ENCODE peak calls at places on chromosomes 12 and 14, in five cellular contexts. Q is prostate gland, P is mesenchymal stem cell, A is GM12864, Z is HepG2. L is an unnamed sample.

GRCh38 chr14:60622920-60623263 is 26.4 kb downstream of the SIX1 start:
- DNase-seq in Q (no peak), P (peak), A (no peak), Z (no peak), L (no peak)

GRCh38 chr12:53277981-53278380 is 9.9 kb downstream of the ESPL1 start:
- DNase-seq in Q (no peak), P (no peak), A (no peak), Z (no peak), L (no peak)

GRCh38 chr14:26410189-26410685 is 187.6 kb downstream of the NOVA1 start:
- DNase-seq in Q (no peak), P (peak), A (no peak), Z (no peak), L (no peak)

GRCh38 chr12:124831590-124831989 is 32.1 kb downstream of the SCARB1 start:
- DNase-seq in Q (no peak), P (no peak), A (no peak), Z (no peak), L (no peak)

GRCh38 chr14:49367696-49368095 is 218.5 kb downstream of the RPS29 start:
- DNase-seq in Q (no peak), P (no peak), A (no peak), Z (no peak), L (no peak)

GRCh38 chr12:92927436-92928116 is 1.5 kb downstream of the EEA1 start:
- DNase-seq in Q (no peak), P (peak), A (no peak), Z (peak), L (peak)

GRCh38 chr12:51868821-51869489 is 18.9 kb upstream of the ANKRD33 start:
- DNase-seq in Q (no peak), P (peak), A (no peak), Z (no peak), L (no peak)

GRCh38 chr12:64171715-64172114 is 50.4 kb downstream of the KICS2 start:
- DNase-seq in Q (no peak), P (peak), A (no peak), Z (peak), L (no peak)

GRCh38 chr14:20548414-20549158 is 12.3 kb downstream of the RNASE9 start:
- DNase-seq in Q (no peak), P (no peak), A (no peak), Z (no peak), L (no peak)

GRCh38 chr14:69354383-69355154 is 43.5 kb downstream of the ERH start:
- DNase-seq in Q (peak), P (peak), A (peak), Z (peak), L (peak)

GRCh38 chr12:92593734-92594402 is 108.9 kb upstream of the PLEKHG7 start:
- DNase-seq in Q (peak), P (peak), A (peak), Z (peak), L (peak)

GRCh38 chr12:132118876-132119275 is 25.2 kb downstream of the DDX51 start:
- DNase-seq in Q (no peak), P (no peak), A (no peak), Z (no peak), L (no peak)

GRCh38 chr12:47977046-47977771 is 13.8 kb downstream of the TMEM106C start:
- DNase-seq in Q (no peak), P (no peak), A (no peak), Z (no peak), L (no peak)

GRCh38 chr12:110733089-110733715 is 9.5 kb downstream of the PPP1CC start:
- DNase-seq in Q (no peak), P (no peak), A (no peak), Z (no peak), L (no peak)

GRCh38 chr14:77861201-77861600 is 61.3 kb downstream of the ADCK1 start:
- DNase-seq in Q (no peak), P (no peak), A (no peak), Z (no peak), L (no peak)

GRCh38 chr12:117774986-117775775 is 193.6 kb downstream of the KSR2 start:
- DNase-seq in Q (no peak), P (peak), A (no peak), Z (no peak), L (no peak)

GRCh38 chr12:48629541-48629940 is 52.5 kb downstream of the KANSL2 start:
- DNase-seq in Q (no peak), P (no peak), A (no peak), Z (no peak), L (no peak)

GRCh38 chr12:132873724-132874123 is 13.7 kb downstream of the CHFR start:
- DNase-seq in Q (no peak), P (no peak), A (no peak), Z (no peak), L (no peak)

GRCh38 chr14:63891148-63891964 is 38.6 kb downstream of the SYNE2 start:
- DNase-seq in Q (no peak), P (peak), A (no peak), Z (no peak), L (no peak)

GRCh38 chr12:49346659-49347306 is at the start of gene DNAJC22:
- DNase-seq in Q (no peak), P (no peak), A (no peak), Z (no peak), L (peak)

GRCh38 chr12:12600659-12601058 is 11.0 kb upstream of the CREBL2 start:
- DNase-seq in Q (no peak), P (no peak), A (no peak), Z (peak), L (no peak)

GRCh38 chr12:94832780-94833760 is 170.4 kb downstream of the NDUFA12 start:
- DNase-seq in Q (no peak), P (peak), A (no peak), Z (no peak), L (no peak)

GRCh38 chr12:50314629-50315312 is 31.5 kb upstream of the LIMA1 start:
- DNase-seq in Q (no peak), P (peak), A (no peak), Z (peak), L (peak)

GRCh38 chr12:49548822-49549648 is 10.2 kb downstream of the KCNH3 start:
- DNase-seq in Q (peak), P (peak), A (no peak), Z (no peak), L (no peak)

GRCh38 chr12:48883305-48884171 is 17.9 kb upstream of the RND1 start:
- DNase-seq in Q (no peak), P (peak), A (no peak), Z (peak), L (no peak)

GRCh38 chr12:15751741-15752140 is 37.4 kb downstream of the EPS8 start:
- DNase-seq in Q (no peak), P (no peak), A (no peak), Z (no peak), L (no peak)

GRCh38 chr14:24079521-24080141 is 8.3 kb downstream of the CPNE6 start:
- DNase-seq in Q (no peak), P (no peak), A (no peak), Z (no peak), L (no peak)

GRCh38 chr14:36996133-36996856 is 176.1 kb downstream of the SLC25A21 start:
- DNase-seq in Q (no peak), P (peak), A (no peak), Z (no peak), L (no peak)

GRCh38 chr12:109912790-109913189 is 12.7 kb downstream of the TCHP start:
- DNase-seq in Q (no peak), P (no peak), A (no peak), Z (no peak), L (no peak)

GRCh38 chr14:52948836-52949235 is 2.0 kb downstream of the FERMT2 start:
- DNase-seq in Q (no peak), P (no peak), A (no peak), Z (no peak), L (no peak)
- H3K4me3 ChIP-seq in Q (peak), P (no peak), A (no peak), Z (peak), L (no peak)

DNA sequence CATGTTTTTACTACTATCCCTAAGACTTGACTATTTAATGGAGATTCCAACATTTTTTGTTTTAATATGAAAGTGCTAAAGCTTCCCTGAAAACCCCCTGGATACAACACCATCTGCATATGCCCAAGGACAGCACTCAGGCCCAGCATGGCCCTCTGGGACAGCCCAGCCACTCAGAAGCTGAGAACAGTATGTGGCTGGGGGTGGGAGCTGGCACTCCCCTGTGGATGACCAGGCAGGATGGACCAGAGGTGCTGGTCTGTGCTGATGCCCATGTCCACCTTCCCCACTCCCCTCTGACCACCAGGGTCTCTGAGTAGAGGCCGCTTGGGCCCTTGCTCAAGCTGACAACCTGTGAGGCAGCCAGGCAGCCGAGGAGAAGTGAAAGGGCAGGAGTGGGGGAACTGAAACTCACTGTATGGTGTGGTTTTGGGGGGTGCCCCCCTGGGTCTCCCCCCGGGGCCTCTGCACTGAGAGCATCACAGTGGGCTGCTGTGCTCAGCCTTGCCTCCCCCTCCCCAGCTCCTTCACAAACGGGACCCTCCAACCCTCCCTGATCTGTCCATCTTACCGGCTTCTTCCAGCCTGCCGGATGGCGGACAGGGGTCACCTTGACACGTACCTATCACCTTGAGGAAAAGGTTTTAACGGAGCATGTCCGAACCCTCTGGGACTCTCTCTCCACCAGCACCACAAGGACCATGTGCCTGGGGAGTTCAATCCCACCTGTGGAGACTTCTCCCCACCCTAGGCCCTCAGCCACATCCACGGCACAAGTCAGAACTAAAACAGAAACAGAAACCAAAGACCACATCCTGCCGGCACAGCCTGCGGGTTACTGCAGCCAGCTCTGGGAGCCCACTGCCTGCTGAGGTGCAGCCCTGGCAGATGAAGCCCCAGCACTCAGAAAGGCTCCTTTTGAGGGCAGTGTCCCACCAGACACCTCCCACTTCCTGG is at the start of gene TMEM229B:
- DNase-seq in Q (no peak), P (peak), A (peak), Z (no peak), L (peak)
- H3K4me3 ChIP-seq in Q (no peak), P (no peak), A (peak), Z (peak), L (peak)

GRCh38 chr12:54544743-54545142 is 4.7 kb upstream of the PDE1B start:
- DNase-seq in Q (no peak), P (no peak), A (no peak), Z (no peak), L (no peak)

GRCh38 chr12:54555670-54556257 is 6.4 kb downstream of the PDE1B start:
- DNase-seq in Q (no peak), P (no peak), A (no peak), Z (no peak), L (no peak)

GRCh38 chr12:54546511-54546910 is 2.9 kb upstream of the PDE1B start:
- DNase-seq in Q (no peak), P (no peak), A (no peak), Z (no peak), L (no peak)

GRCh38 chr12:54549774-54550451 is 512 bp downstream of the PDE1B start:
- DNase-seq in Q (no peak), P (no peak), A (peak), Z (no peak), L (no peak)
- H3K4me3 ChIP-seq in Q (peak), P (peak), A (no peak), Z (no peak), L (no peak)

DNA sequence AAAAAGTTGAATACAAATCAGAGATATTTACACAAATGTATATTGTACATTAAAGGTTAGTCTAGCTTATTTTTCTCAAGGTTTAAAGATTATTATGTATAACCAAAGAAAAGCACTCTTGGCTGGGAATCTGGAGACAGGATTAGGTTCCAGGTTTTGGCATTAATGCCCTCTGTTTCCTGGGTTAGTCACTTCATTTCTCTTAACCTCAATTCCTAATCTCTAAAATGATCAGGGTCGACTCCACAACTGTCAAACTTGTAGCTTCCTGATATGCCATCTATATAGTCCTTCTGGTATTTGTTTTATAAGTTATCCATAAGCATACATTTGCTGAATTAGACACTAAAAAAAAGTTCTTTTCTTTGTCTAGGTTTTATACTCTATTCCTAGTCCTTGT is 2.6 kb downstream of the ITPR2 start:
- DNase-seq in Q (no peak), P (no peak), A (no peak), Z (no peak), L (no peak)
- H3K4me3 ChIP-seq in Q (no peak), P (no peak), A (no peak), Z (peak), L (peak)

DNA sequence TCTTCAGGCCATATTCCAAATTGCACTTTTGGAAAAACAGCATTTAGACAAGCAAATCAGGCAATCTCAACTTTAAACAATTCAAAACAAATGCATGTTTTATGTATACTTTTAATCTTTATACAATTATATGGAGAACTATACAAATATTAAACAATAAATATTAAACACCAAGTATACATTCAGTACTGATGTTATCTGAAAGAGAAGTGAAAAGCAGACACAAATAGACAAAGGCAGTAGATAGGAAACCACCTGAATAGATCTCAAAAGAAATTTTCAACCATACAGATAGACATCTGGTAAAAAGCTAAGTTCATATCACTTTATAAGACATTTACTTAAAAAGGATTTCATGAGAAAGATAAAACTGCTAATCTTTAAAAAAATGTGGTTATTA is 65.2 kb downstream of the ZC3H14 start:
- DNase-seq in Q (no peak), P (no peak), A (no peak), Z (no peak), L (no peak)
- H3K4me3 ChIP-seq in Q (no peak), P (no peak), A (no peak), Z (no peak), L (no peak)

GRCh38 chr14:79278286-79278797 is 933.0 kb downstream of the DIO2 start:
- DNase-seq in Q (no peak), P (no peak), A (no peak), Z (no peak), L (no peak)

GRCh38 chr14:79279645-79280399 is 931.5 kb downstream of the DIO2 start:
- DNase-seq in Q (peak), P (peak), A (no peak), Z (no peak), L (no peak)

GRCh38 chr14:79278798-79279644 is 932.3 kb downstream of the DIO2 start:
- DNase-seq in Q (peak), P (peak), A (no peak), Z (peak), L (peak)

GRCh38 chr14:79281244-79282199 is 929.8 kb downstream of the DIO2 start:
- DNase-seq in Q (no peak), P (no peak), A (no peak), Z (no peak), L (no peak)

GRCh38 chr14:79280400-79280670 is 931.0 kb downstream of the DIO2 start:
- DNase-seq in Q (no peak), P (no peak), A (no peak), Z (no peak), L (no peak)
- H3K4me3 ChIP-seq in Q (peak), P (no peak), A (no peak), Z (no peak), L (no peak)

DNA sequence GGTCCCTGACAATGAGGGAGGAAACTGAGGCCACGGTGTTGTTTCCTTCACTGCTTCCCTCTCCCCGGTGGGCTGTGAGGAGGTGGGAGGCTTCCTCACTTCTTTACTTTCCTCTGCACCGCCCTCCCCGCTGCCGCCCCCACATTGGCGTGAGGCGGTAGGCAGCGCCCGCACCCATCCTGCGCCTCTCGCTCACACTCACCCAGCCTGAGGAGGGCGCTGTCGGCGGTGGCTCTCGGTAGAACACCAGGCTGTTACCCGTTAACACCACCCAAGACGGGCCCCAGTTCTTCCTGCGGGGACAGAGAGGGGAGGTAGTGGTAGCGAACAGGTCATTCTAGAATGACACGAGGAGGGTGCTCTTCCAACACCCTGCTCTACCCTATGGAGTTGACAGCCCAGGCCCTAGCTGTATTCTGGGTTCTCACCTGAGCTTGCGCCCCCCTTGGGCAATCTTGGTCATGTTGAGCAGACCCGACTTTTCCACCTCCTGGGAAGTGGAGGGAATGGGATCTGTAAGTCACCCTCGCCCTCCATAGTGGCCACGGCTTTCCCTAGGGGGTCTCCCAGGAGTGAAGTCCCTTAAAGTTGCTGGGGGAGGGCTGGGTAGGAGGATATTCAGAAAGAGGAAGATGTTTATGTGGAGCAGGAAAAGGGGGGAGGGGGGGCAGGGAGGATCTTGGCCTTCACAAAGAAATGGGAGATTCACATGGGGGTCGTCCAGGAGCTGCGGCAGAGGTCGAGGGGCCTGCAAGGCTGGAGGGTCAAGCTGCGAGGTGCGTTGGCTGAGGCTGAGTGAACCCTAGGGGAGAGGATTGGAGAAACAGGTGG is 3.3 kb downstream of the ARHGAP9 start:
- DNase-seq in Q (no peak), P (no peak), A (no peak), Z (no peak), L (no peak)
- H3K4me3 ChIP-seq in Q (peak), P (no peak), A (peak), Z (no peak), L (peak)

GRCh38 chr14:100389497-100390104 is 66.5 kb downstream of the SLC25A47 start:
- DNase-seq in Q (peak), P (no peak), A (no peak), Z (no peak), L (no peak)

GRCh38 chr14:100388137-100389050 is 65.3 kb downstream of the SLC25A47 start:
- DNase-seq in Q (peak), P (no peak), A (no peak), Z (no peak), L (no peak)

GRCh38 chr14:100386846-100387245 is 63.7 kb downstream of the SLC25A47 start:
- DNase-seq in Q (no peak), P (no peak), A (no peak), Z (no peak), L (no peak)

GRCh38 chr14:100386121-100386520 is 63.0 kb downstream of the SLC25A47 start:
- DNase-seq in Q (no peak), P (peak), A (no peak), Z (no peak), L (no peak)

GRCh38 chr14:100387450-100387849 is 64.3 kb downstream of the SLC25A47 start:
- DNase-seq in Q (no peak), P (no peak), A (no peak), Z (no peak), L (no peak)
- H3K4me3 ChIP-seq in Q (no peak), P (no peak), A (no peak), Z (no peak), L (no peak)

L was measured in GM06990.